ENCODE peak calls at places on chromosomes 6 and 20, in four cellular contexts. V, P, E and D are unnamed samples.

GRCh38 chr6:110158479-110158878 is 21.0 kb downstream of the WASF1 start:
- DNase-seq in V (no peak), P (no peak), E (no peak), D (no peak)

GRCh38 chr6:88662163-88662580 is 301.2 kb downstream of the RNGTT start:
- DNase-seq in V (no peak), P (no peak), E (no peak), D (no peak)

GRCh38 chr6:12336121-12336971 is 46.2 kb downstream of the EDN1 start:
- DNase-seq in V (no peak), P (no peak), E (no peak), D (no peak)

GRCh38 chr6:14292119-14292518 is 174.5 kb downstream of the CD83 start:
- DNase-seq in V (no peak), P (no peak), E (no peak), D (no peak)

GRCh38 chr6:111591901-111592461 is 13.7 kb downstream of the TRAF3IP2 start:
- DNase-seq in V (peak), P (no peak), E (no peak), D (no peak)

GRCh38 chr6:44925100-44925739 is 402.9 kb upstream of the RUNX2 start:
- DNase-seq in V (peak), P (peak), E (no peak), D (no peak)

GRCh38 chr6:133835901-133836300 is 53.0 kb upstream of the TCF21 start:
- DNase-seq in V (no peak), P (no peak), E (no peak), D (no peak)

GRCh38 chr20:63151554-63152321 is 64.2 kb downstream of the YTHDF1 start:
- DNase-seq in V (no peak), P (no peak), E (no peak), D (no peak)

GRCh38 chr6:140548379-140548778 is 1173.9 kb upstream of the CITED2 start:
- DNase-seq in V (no peak), P (no peak), E (no peak), D (no peak)

GRCh38 chr6:91045152-91045551 is 458.3 kb upstream of the MAP3K7 start:
- DNase-seq in V (no peak), P (peak), E (no peak), D (no peak)

GRCh38 chr6:161303628-161304340 is 29.9 kb upstream of the AGPAT4 start:
- DNase-seq in V (no peak), P (no peak), E (no peak), D (no peak)

GRCh38 chr6:109944448-109944847 is 33.7 kb upstream of the GPR6 start:
- DNase-seq in V (no peak), P (no peak), E (peak), D (peak)

GRCh38 chr6:135522975-135523692 is 25.6 kb upstream of the AHI1 start:
- DNase-seq in V (no peak), P (no peak), E (no peak), D (no peak)

GRCh38 chr20:47024461-47024937 is 129.9 kb downstream of the EYA2 start:
- DNase-seq in V (no peak), P (no peak), E (no peak), D (no peak)

GRCh38 chr6:17169291-17169690 is 67.4 kb downstream of the STMND1 start:
- DNase-seq in V (no peak), P (no peak), E (no peak), D (no peak)

GRCh38 chr20:62941792-62942191 is 3.8 kb downstream of the GID8 start:
- DNase-seq in V (no peak), P (no peak), E (no peak), D (no peak)

GRCh38 chr6:79640146-79641111 is 9.3 kb downstream of the SH3BGRL2 start:
- DNase-seq in V (peak), P (no peak), E (no peak), D (no peak)

GRCh38 chr20:19233025-19233794 is 20.8 kb downstream of the SLC24A3 start:
- DNase-seq in V (no peak), P (no peak), E (no peak), D (no peak)

GRCh38 chr6:98880486-98880885 is 46.1 kb downstream of the POU3F2 start:
- DNase-seq in V (no peak), P (no peak), E (no peak), D (no peak)

GRCh38 chr20:23121766-23122095 is 35.6 kb upstream of the CD93 start:
- DNase-seq in V (no peak), P (no peak), E (no peak), D (no peak)

GRCh38 chr20:57449398-57450354 is 58.5 kb downstream of the RBM38 start:
- DNase-seq in V (no peak), P (no peak), E (no peak), D (no peak)

GRCh38 chr6:145015739-145016558 is 719.4 kb downstream of the EPM2A start:
- DNase-seq in V (no peak), P (peak), E (no peak), D (no peak)

GRCh38 chr6:23841116-23841515 is 284.9 kb upstream of the NRSN1 start:
- DNase-seq in V (no peak), P (no peak), E (no peak), D (no peak)

DNA sequence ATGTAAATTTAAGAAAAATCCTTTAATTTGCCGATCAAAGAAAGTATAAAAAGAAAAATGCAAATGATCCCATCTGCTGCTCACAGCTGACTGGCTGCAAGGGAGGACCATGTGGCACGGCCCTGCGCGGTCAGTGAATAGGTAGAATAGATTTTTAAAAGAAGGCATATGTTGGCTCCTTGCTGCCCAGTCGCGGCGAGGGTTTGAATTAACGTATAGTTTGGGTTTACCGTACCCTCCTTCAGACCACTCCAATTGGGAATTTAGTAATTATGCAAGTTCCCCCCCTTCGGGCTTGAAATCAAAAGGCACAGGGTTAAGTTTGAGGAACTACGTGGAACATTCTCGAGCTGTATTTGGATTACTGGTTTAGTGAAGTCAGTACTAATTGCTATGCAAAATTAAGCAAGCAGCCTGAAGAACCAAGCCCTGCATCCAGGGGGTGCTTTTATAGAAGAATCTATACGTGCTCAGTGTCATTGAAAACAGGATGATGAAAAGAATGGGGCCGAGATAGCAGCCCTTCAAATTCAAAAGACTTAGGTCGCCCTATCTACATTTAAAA is 1.1 kb upstream of the BEND3 start:
- DNase-seq in V (peak), P (peak), E (peak), D (peak)
- TF ChIP-seq TEAD4 in V (no peak), P (no peak), E (no peak), D (no peak)

DNA sequence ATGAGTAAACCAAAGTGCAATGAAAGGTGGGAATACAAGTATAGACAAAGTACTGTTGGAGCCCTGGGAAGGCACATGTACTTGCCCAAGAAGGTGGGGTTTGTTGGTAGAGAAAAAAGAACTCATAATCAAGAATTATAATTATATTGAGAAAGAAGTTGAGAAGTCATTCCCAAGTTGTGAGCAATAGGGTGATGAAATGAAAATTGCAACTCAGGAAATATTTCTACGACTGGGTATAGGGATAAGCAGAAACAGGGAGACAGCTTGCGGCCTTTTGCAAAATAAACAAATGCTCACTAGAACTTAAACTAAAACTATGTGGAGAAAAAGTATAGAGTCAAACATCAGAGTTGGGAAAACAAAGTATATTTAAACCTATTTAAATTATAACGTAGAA is 250.7 kb upstream of the FAM83B start:
- DNase-seq in V (no peak), P (no peak), E (no peak), D (no peak)
- TF ChIP-seq TEAD4 in V (no peak), P (no peak), E (no peak), D (no peak)

GRCh38 chr6:51738614-51739013 is 348.8 kb downstream of the PKHD1 start:
- DNase-seq in V (no peak), P (no peak), E (no peak), D (peak)

GRCh38 chr6:51737580-51738360 is 349.6 kb downstream of the PKHD1 start:
- DNase-seq in V (no peak), P (no peak), E (no peak), D (no peak)
- TF ChIP-seq TEAD4 in V (no peak), P (no peak), E (no peak), D (no peak)

DNA sequence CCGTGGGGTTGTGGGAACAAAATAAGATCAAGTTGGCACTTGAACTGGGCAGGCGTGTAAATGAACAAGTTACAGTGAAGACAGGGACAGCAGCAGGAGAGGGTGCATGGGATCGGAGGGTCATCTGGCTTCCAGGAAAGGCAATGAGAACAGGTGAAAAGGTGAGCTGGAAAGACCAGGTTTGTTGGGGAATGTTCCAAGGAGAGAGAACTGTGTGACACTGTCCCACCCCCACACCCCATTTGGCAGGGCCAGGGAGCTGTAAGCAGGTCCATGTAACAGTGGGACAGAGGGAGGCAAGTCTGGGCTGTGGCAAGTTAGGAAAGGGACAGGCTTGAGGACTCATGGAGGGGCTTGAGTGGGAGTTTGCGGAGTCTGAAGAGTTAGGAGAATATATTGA is 761 bp downstream of the SGK2 start:
- DNase-seq in V (no peak), P (no peak), E (no peak), D (no peak)
- TF ChIP-seq TEAD4 in V (no peak), P (no peak), E (no peak), D (no peak)

GRCh38 chr6:25886066-25886465 is 12.0 kb upstream of the SLC17A3 start:
- DNase-seq in V (no peak), P (no peak), E (no peak), D (no peak)
- TF ChIP-seq TEAD4 in V (no peak), P (no peak), E (no peak), D (no peak)

DNA sequence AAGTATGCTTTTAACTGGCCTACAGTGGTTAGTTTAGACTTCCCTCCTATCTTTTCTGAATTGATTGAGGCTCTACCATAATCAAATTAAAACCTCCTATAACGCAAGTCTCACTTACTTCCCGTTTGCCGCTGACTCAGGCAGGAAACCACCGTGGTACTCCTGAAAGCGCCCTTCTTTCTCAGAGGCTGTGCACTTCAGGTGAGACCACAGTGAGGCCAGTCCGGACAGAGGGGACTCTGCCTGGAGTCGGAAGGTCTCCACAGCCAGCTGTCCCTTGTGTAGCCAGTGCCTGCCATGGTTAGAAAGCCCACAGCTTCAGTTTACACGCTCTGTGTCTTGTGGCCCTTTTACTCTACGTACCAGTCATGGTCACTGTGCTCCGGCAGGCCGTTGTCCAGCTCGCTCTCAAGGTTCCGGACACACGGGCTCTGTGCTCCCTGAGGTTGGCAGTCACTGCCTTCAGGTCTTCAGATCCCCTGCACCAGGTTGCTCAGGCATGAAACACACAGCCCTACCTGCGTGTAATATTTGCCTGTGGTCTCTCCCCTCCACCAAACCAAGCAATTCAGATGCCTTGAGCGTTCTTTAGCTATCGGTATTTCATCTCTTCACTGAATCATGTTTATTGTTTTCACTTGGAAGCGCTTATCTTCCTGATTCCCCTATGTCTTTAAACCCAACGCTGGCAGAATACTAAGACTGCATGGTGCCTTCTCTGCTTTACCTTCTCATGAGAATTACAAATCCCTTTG is 178.8 kb downstream of the SMOC2 start:
- DNase-seq in V (no peak), P (no peak), E (no peak), D (no peak)
- TF ChIP-seq TEAD4 in V (no peak), P (no peak), E (no peak), D (no peak)